ENCODE peak calls at places on chromosomes 5 and 9, in nine cellular contexts. V, O, Q, F, D, X, T, K and R are unnamed samples.

GRCh38 chr9:134391319-134392231 is 65.3 kb downstream of the RXRA start:
- DNase-seq in O (no peak), F (no peak), X (no peak), D (no peak), K (no peak), T (no peak), V (no peak), Q (peak), R (no peak)

GRCh38 chr5:68482199-68482598 is 266.6 kb downstream of the PIK3R1 start:
- DNase-seq in V (no peak), T (peak), K (no peak), Q (no peak), D (no peak), X (peak), O (no peak), F (peak), R (no peak)

GRCh38 chr5:112908854-112909253 is 13.2 kb downstream of the REEP5 start:
- DNase-seq in K (no peak), D (no peak), F (no peak), T (no peak), V (no peak), O (no peak), X (no peak), Q (no peak), R (no peak)

GRCh38 chr9:120412425-120412951 is 167.5 kb downstream of the CDK5RAP2 start:
- DNase-seq in K (no peak), X (no peak), T (peak), V (peak), D (no peak), O (no peak), F (no peak), Q (no peak), R (no peak)

GRCh38 chr9:120708526-120709224 is 5.6 kb downstream of the MEGF9 start:
- DNase-seq in T (peak), X (no peak), V (no peak), D (no peak), O (no peak), Q (no peak), K (no peak), F (no peak), R (no peak)

GRCh38 chr5:39005566-39006232 is 68.5 kb downstream of the RICTOR start:
- DNase-seq in F (no peak), K (peak), D (no peak), T (peak), O (no peak), Q (no peak), X (peak), V (no peak), R (no peak)

GRCh38 chr5:178422400-178422775 is 167.8 kb downstream of the COL23A1 start:
- DNase-seq in Q (no peak), K (no peak), D (no peak), F (no peak), T (no peak), O (no peak), V (no peak), X (no peak), R (no peak)

GRCh38 chr9:31030741-31031202 is 1353.7 kb upstream of the ACO1 start:
- DNase-seq in D (no peak), T (no peak), V (no peak), O (peak), K (peak), X (no peak), F (no peak), Q (no peak), R (no peak)

GRCh38 chr9:123568691-123569342 is 212.8 kb downstream of the CRB2 start:
- DNase-seq in F (no peak), O (no peak), T (peak), V (peak), K (no peak), D (peak), Q (no peak), X (peak), R (no peak)

GRCh38 chr9:16133556-16134227 is 580.8 kb downstream of the CCDC171 start:
- DNase-seq in K (peak), O (peak), T (peak), D (peak), X (no peak), F (peak), V (no peak), Q (no peak), R (no peak)

GRCh38 chr5:9439651-9440292 is 106.1 kb downstream of the SEMA5A start:
- DNase-seq in T (peak), Q (no peak), O (no peak), K (no peak), X (no peak), F (no peak), D (no peak), V (no peak), R (no peak)

GRCh38 chr9:133394687-133395271 is 18.6 kb downstream of the STKLD1 start:
- DNase-seq in V (no peak), O (no peak), Q (no peak), K (no peak), T (no peak), X (no peak), D (no peak), F (no peak), R (no peak)

GRCh38 chr9:123251741-123252140 is 16.6 kb downstream of the STRBP start:
- DNase-seq in Q (no peak), T (no peak), K (no peak), O (no peak), F (peak), D (peak), X (peak), V (no peak), R (no peak)

GRCh38 chr5:62969409-62970120 is 390.9 kb downstream of the LRRC70 start:
- DNase-seq in Q (no peak), F (no peak), V (no peak), K (no peak), T (no peak), D (no peak), X (no peak), O (no peak), R (no peak)

GRCh38 chr5:80958611-80959010 is 1.6 kb upstream of the RASGRF2 start:
- DNase-seq in T (peak), Q (no peak), F (no peak), V (no peak), D (peak), K (no peak), X (no peak), O (no peak), R (no peak)

GRCh38 chr5:132459031-132459982 is 31.3 kb downstream of the IRF1 start:
- DNase-seq in F (no peak), X (no peak), K (no peak), T (peak), D (no peak), O (no peak), V (no peak), Q (no peak), R (peak)

GRCh38 chr5:142821733-142822487 is 51.7 kb downstream of the ARHGAP26 start:
- DNase-seq in V (peak), X (no peak), Q (no peak), T (peak), F (no peak), O (peak), D (no peak), K (peak), R (peak)

GRCh38 chr5:175478384-175479124 is at the start of gene SFXN1:
- DNase-seq in Q (peak), T (peak), F (peak), D (peak), V (no peak), O (peak), K (peak), X (peak), R (no peak)